ENCODE peak calls at places on chromosome 4, in five cellular contexts. M is hepatocyte; N is OCI-LY7; X is K562; T is CD4-positive, alpha-beta T cell. L is an unnamed sample.

GRCh38 chr4:9816285-9816684 is 34.9 kb downstream of the DRD5 start:
- DNase-seq in M (no peak), N (no peak), X (no peak), T (no peak), L (no peak)

GRCh38 chr4:71550220-71551190 is 211.7 kb downstream of the SLC4A4 start:
- DNase-seq in M (peak), N (no peak), X (no peak), T (no peak), L (no peak)

GRCh38 chr4:170336238-170336775 is 246.6 kb upstream of the AADAT start:
- DNase-seq in M (no peak), N (no peak), X (no peak), T (no peak), L (no peak)

GRCh38 chr4:115054836-115055235 is 58.6 kb downstream of the NDST4 start:
- DNase-seq in M (no peak), N (no peak), X (no peak), T (no peak), L (no peak)

GRCh38 chr4:66571145-66571544 is 900.9 kb upstream of the EPHA5 start:
- DNase-seq in M (no peak), N (no peak), X (no peak), T (no peak), L (no peak)

GRCh38 chr4:70958681-70959080 is 34.8 kb upstream of the DCK start:
- DNase-seq in M (no peak), N (no peak), X (no peak), T (no peak), L (no peak)

GRCh38 chr4:26346203-26346620 is 25.4 kb downstream of the RBPJ start:
- DNase-seq in M (no peak), N (no peak), X (peak), T (no peak), L (no peak)

GRCh38 chr4:181938641-181939040 is 304.6 kb upstream of the TENM3 start:
- DNase-seq in M (no peak), N (no peak), X (no peak), T (no peak), L (no peak)

GRCh38 chr4:44194365-44194764 is 254.2 kb downstream of the KCTD8 start:
- DNase-seq in M (no peak), N (no peak), X (no peak), T (no peak), L (no peak)

GRCh38 chr4:84032372-84032771 is 466.7 kb downstream of the NKX6-1 start:
- DNase-seq in M (no peak), N (no peak), X (no peak), T (no peak), L (no peak)

GRCh38 chr4:11912886-11913285 is 484.2 kb upstream of the HS3ST1 start:
- DNase-seq in M (no peak), N (no peak), X (no peak), T (no peak), L (no peak)

GRCh38 chr4:8940792-8941491 is 69.3 kb upstream of the HMX1 start:
- DNase-seq in M (no peak), N (no peak), X (peak), T (no peak), L (no peak)

GRCh38 chr4:144584428-144584827 is 61.5 kb upstream of the HHIP start:
- DNase-seq in M (no peak), N (no peak), X (no peak), T (no peak), L (no peak)

GRCh38 chr4:107896158-107896645 is 35.1 kb upstream of the CYP2U1 start:
- DNase-seq in M (peak), N (no peak), X (no peak), T (no peak), L (no peak)

GRCh38 chr4:149795256-149795655 is 20.4 kb downstream of the IQCM start:
- DNase-seq in M (peak), N (no peak), X (no peak), T (no peak), L (no peak)

GRCh38 chr4:75495489-75495888 is 18.7 kb downstream of the RCHY1 start:
- DNase-seq in M (no peak), N (no peak), X (no peak), T (no peak), L (no peak)

GRCh38 chr4:17687237-17687857 is 72.9 kb downstream of the MED28 start:
- DNase-seq in M (no peak), N (no peak), X (no peak), T (no peak), L (no peak)

GRCh38 chr4:111040904-111041303 is 418.0 kb upstream of the PITX2 start:
- DNase-seq in M (no peak), N (no peak), X (no peak), T (no peak), L (no peak)

GRCh38 chr4:56786955-56787354 is 34.5 kb downstream of the SPINK2 start:
- DNase-seq in M (peak), N (no peak), X (no peak), T (no peak), L (no peak)

GRCh38 chr4:150261571-150261970 is 183.3 kb downstream of the DCLK2 start:
- DNase-seq in M (no peak), N (no peak), X (no peak), T (no peak), L (no peak)

GRCh38 chr4:48787031-48787430 is 7.0 kb upstream of the FRYL start:
- DNase-seq in M (no peak), N (peak), X (no peak), T (no peak), L (no peak)
- H3K27ac ChIP-seq in M (no peak), N (no peak), X (no peak), T (no peak), L (no peak)

DNA sequence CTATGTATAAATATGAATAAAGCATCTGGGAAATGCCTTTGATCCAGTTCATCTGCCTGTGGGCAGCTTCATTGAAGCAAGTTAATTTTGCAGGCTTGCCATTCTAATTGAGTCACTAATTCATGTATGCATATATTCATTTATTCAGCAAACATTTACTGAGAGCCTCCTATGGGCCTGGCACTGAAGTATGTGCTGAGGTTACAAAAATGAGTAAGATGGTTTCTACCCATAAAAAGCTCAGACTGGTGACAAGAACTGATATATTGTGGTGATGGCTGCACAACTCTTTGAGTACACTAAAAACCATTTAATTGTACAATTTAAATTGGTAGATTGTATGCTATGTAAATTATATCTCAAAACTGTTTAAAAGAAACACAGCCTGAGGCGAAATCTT is 1.1 kb upstream of the MRPL1 start:
- DNase-seq in M (no peak), N (peak), X (no peak), T (no peak), L (no peak)
- H3K27ac ChIP-seq in M (peak), N (peak), X (peak), T (peak), L (peak)

DNA sequence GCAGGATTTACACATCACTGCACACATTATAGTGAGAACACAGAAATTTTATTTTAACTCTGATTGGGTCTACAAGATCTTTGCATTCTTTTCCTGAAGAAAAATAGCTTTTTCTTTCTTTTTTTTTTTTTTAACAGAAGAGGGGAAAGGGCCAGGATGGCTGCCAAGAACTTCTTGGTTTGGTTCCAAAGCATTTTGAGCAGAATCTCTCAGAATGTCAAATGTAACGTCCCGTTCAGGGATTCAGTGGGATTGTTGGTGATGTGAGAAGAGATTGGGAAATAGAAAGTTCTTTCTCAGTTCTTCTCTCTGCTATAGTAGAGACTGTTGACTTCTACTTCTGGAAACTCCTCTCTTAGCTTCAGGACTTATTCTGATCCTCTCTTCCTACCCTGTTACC is 70.9 kb upstream of the CBR4 start:
- DNase-seq in M (peak), N (peak), X (no peak), T (no peak), L (no peak)
- H3K27ac ChIP-seq in M (peak), N (no peak), X (no peak), T (no peak), L (no peak)

DNA sequence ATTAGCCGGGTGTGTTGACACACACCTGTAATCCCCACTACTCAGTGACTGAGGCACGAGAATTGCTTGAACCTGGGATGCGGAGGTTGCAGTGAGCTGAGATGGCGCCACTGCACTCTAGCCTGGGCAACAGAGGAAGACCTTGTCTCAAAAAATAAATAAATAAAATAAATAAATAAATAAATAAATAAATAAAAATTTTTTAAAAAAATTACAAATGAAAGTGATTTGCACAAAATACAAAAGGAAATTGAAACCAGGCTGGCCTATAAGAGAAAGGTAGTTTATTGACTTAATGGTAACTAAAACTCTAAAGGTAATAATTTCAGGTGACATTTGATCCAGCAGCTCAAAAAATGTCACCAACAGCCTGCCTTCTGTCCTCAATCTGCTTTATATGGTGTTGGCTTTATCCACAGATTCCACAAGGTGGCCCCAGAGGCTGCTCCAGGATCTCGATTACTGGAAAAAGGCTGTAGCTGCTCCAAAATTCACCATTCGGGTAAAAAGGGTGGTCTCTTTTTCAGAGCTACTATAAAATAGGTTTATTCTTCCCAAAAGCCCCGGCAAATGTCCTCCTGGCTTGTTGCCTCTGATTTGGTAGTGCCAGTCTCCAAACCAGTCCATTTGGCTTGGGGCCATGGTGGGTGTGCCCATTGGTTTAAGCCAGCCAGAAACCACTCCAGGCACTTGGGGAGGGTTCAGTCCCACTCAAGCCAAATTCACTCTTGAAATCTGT is 61.4 kb upstream of the TRIM2 start:
- DNase-seq in M (peak), N (peak), X (no peak), T (peak), L (peak)
- H3K27ac ChIP-seq in M (peak), N (no peak), X (no peak), T (no peak), L (no peak)

GRCh38 chr4:160034501-160034900 is 931.6 kb downstream of the RAPGEF2 start:
- DNase-seq in M (no peak), N (no peak), X (no peak), T (no peak), L (no peak)
- H3K27ac ChIP-seq in M (no peak), N (no peak), X (no peak), T (no peak), L (no peak)

DNA sequence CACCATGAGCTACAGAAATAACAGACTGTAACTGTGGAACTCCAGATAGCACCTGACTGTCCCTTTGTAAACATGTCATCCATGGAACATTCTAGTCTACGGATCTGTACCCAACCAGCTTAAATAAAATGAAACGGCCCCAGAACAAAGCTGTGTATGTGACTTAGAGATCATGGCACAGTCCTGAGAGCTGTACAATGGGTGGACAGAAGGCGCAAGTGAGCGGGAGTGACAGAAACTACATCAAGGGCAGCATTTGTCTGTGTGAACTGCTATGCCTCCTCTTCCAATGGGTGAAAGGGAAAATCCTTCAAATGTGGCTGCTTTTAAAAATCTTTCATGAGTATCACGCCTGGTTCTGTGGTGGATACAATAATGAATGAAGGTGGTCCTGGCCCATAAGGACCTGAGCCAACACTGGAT is 72.5 kb downstream of the FAT1 start:
- DNase-seq in M (no peak), N (no peak), X (no peak), T (no peak), L (no peak)
- H3K27ac ChIP-seq in M (no peak), N (no peak), X (no peak), T (no peak), L (no peak)

GRCh38 chr4:3741217-3742011 is 24.8 kb upstream of the ADRA2C start:
- DNase-seq in M (no peak), N (no peak), X (no peak), T (no peak), L (no peak)
- H3K27ac ChIP-seq in M (no peak), N (no peak), X (no peak), T (no peak), L (no peak)

GRCh38 chr4:41537267-41537890 is 578 bp upstream of the LIMCH1 start:
- DNase-seq in M (no peak), N (no peak), X (no peak), T (no peak), L (no peak)
- H3K27ac ChIP-seq in M (no peak), N (no peak), X (no peak), T (no peak), L (no peak)

DNA sequence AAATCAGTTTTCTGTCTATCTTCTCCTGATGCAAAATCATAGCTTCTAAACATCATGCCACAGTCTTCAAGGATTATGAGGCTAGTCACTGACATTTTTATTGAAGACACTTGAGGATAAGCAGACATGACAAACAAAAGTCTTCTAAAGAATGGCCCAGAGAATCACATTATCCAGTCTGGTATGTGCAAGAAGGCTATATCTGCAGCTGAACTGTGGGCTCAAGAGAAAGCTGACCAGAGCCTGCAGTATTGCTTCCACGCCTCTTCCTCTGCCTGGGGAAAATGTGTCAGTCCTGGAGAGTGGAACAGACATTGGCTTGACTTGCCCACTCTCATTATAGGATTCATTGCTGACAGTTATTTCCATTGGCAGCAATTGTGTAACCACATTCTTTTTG is 553.5 kb downstream of the SPOCK3 start:
- DNase-seq in M (peak), N (no peak), X (no peak), T (no peak), L (no peak)
- H3K27ac ChIP-seq in M (no peak), N (no peak), X (no peak), T (no peak), L (no peak)

GRCh38 chr4:87882861-87883260 is 50.1 kb downstream of the MEPE start:
- DNase-seq in M (no peak), N (no peak), X (no peak), T (no peak), L (no peak)
- H3K27ac ChIP-seq in M (no peak), N (no peak), X (no peak), T (no peak), L (no peak)

L was measured in DND-41.